ENCODE peak calls at places on chromosomes 3 and 15, in five cellular contexts. One of them, this sample, is unnamed.

GRCh38 chr3:128556384-128556783 is 63.4 kb upstream of the GATA2 start:
- DNase-seq in CMK: no peak
- DNase-seq in SJSA1: no peak
- DNase-seq in stimulated activated CD4-positive, alpha-beta T cell treated with anti-CD3 and anti-CD28 coated beads, Interleukin-4, amount 100 ng/mL, for 24 hours: no peak
- DNase-seq in DMS79 treated with DMSO at 0.1 percent for 48 hours: no peak
- DNase-seq in this sample: no peak

GRCh38 chr3:14451844-14452533 is 49.6 kb downstream of the SLC6A6 start:
- DNase-seq in CMK: no peak
- DNase-seq in SJSA1: peak; percentile 87
- DNase-seq in stimulated activated CD4-positive, alpha-beta T cell treated with anti-CD3 and anti-CD28 coated beads, Interleukin-4, amount 100 ng/mL, for 24 hours: no peak
- DNase-seq in DMS79 treated with DMSO at 0.1 percent for 48 hours: peak; percentile 3
- DNase-seq in this sample: no peak

GRCh38 chr15:41169784-41170183 is 53.7 kb upstream of the INO80 start:
- DNase-seq in CMK: no peak
- DNase-seq in SJSA1: no peak
- DNase-seq in stimulated activated CD4-positive, alpha-beta T cell treated with anti-CD3 and anti-CD28 coated beads, Interleukin-4, amount 100 ng/mL, for 24 hours: no peak
- DNase-seq in DMS79 treated with DMSO at 0.1 percent for 48 hours: no peak
- DNase-seq in this sample: no peak

GRCh38 chr3:195760345-195760983 is 39.7 kb downstream of the MUC20 start:
- DNase-seq in CMK: no peak
- DNase-seq in SJSA1: no peak
- DNase-seq in stimulated activated CD4-positive, alpha-beta T cell treated with anti-CD3 and anti-CD28 coated beads, Interleukin-4, amount 100 ng/mL, for 24 hours: no peak
- DNase-seq in DMS79 treated with DMSO at 0.1 percent for 48 hours: no peak
- DNase-seq in this sample: peak; percentile 98

GRCh38 chr15:71313806-71314205 is 198.5 kb downstream of the THSD4 start:
- DNase-seq in CMK: no peak
- DNase-seq in SJSA1: peak; percentile 79
- DNase-seq in stimulated activated CD4-positive, alpha-beta T cell treated with anti-CD3 and anti-CD28 coated beads, Interleukin-4, amount 100 ng/mL, for 24 hours: no peak
- DNase-seq in DMS79 treated with DMSO at 0.1 percent for 48 hours: no peak
- DNase-seq in this sample: no peak

GRCh38 chr15:70045045-70045444 is 52.7 kb downstream of the TLE3 start:
- DNase-seq in CMK: no peak
- DNase-seq in SJSA1: no peak
- DNase-seq in stimulated activated CD4-positive, alpha-beta T cell treated with anti-CD3 and anti-CD28 coated beads, Interleukin-4, amount 100 ng/mL, for 24 hours: no peak
- DNase-seq in DMS79 treated with DMSO at 0.1 percent for 48 hours: no peak
- DNase-seq in this sample: no peak

GRCh38 chr15:78810377-78811123 is 714 bp downstream of the ADAMTS7 start:
- DNase-seq in CMK: no peak
- DNase-seq in SJSA1: peak; percentile 49
- DNase-seq in stimulated activated CD4-positive, alpha-beta T cell treated with anti-CD3 and anti-CD28 coated beads, Interleukin-4, amount 100 ng/mL, for 24 hours: no peak
- DNase-seq in DMS79 treated with DMSO at 0.1 percent for 48 hours: peak; percentile 0
- DNase-seq in this sample: peak; percentile 11

GRCh38 chr3:138474163-138474562 is 39.7 kb downstream of the ESYT3 start:
- DNase-seq in CMK: no peak
- DNase-seq in SJSA1: no peak
- DNase-seq in stimulated activated CD4-positive, alpha-beta T cell treated with anti-CD3 and anti-CD28 coated beads, Interleukin-4, amount 100 ng/mL, for 24 hours: no peak
- DNase-seq in DMS79 treated with DMSO at 0.1 percent for 48 hours: peak; percentile 98
- DNase-seq in this sample: peak; percentile 38

GRCh38 chr3:123841476-123842238 is 42.5 kb downstream of the MYLK start:
- DNase-seq in CMK: no peak
- DNase-seq in SJSA1: no peak
- DNase-seq in stimulated activated CD4-positive, alpha-beta T cell treated with anti-CD3 and anti-CD28 coated beads, Interleukin-4, amount 100 ng/mL, for 24 hours: no peak
- DNase-seq in DMS79 treated with DMSO at 0.1 percent for 48 hours: no peak
- DNase-seq in this sample: no peak

GRCh38 chr3:42262525-42262924 is 3.5 kb downstream of the CCK start:
- DNase-seq in CMK: no peak
- DNase-seq in SJSA1: no peak
- DNase-seq in stimulated activated CD4-positive, alpha-beta T cell treated with anti-CD3 and anti-CD28 coated beads, Interleukin-4, amount 100 ng/mL, for 24 hours: no peak
- DNase-seq in DMS79 treated with DMSO at 0.1 percent for 48 hours: no peak
- DNase-seq in this sample: no peak

GRCh38 chr3:9862391-9863235 is 17.4 kb downstream of the CIDEC start:
- DNase-seq in CMK: peak; percentile 58
- DNase-seq in SJSA1: no peak
- DNase-seq in stimulated activated CD4-positive, alpha-beta T cell treated with anti-CD3 and anti-CD28 coated beads, Interleukin-4, amount 100 ng/mL, for 24 hours: peak; percentile 25
- DNase-seq in DMS79 treated with DMSO at 0.1 percent for 48 hours: no peak
- DNase-seq in this sample: no peak

GRCh38 chr15:64017082-64017588 is 29.1 kb downstream of the DAPK2 start:
- DNase-seq in CMK: no peak
- DNase-seq in SJSA1: no peak
- DNase-seq in stimulated activated CD4-positive, alpha-beta T cell treated with anti-CD3 and anti-CD28 coated beads, Interleukin-4, amount 100 ng/mL, for 24 hours: no peak
- DNase-seq in DMS79 treated with DMSO at 0.1 percent for 48 hours: no peak
- DNase-seq in this sample: no peak

GRCh38 chr3:118544458-118544857 is 490.2 kb downstream of the IGSF11 start:
- DNase-seq in CMK: no peak
- DNase-seq in SJSA1: no peak
- DNase-seq in stimulated activated CD4-positive, alpha-beta T cell treated with anti-CD3 and anti-CD28 coated beads, Interleukin-4, amount 100 ng/mL, for 24 hours: no peak
- DNase-seq in DMS79 treated with DMSO at 0.1 percent for 48 hours: no peak
- DNase-seq in this sample: no peak

GRCh38 chr3:46541856-46542255 is 24.2 kb downstream of the LRRC2 start:
- DNase-seq in CMK: no peak
- DNase-seq in SJSA1: no peak
- DNase-seq in stimulated activated CD4-positive, alpha-beta T cell treated with anti-CD3 and anti-CD28 coated beads, Interleukin-4, amount 100 ng/mL, for 24 hours: no peak
- DNase-seq in DMS79 treated with DMSO at 0.1 percent for 48 hours: no peak
- DNase-seq in this sample: no peak

GRCh38 chr3:38579551-38580449 is 69.7 kb downstream of the SCN5A start:
- DNase-seq in CMK: no peak
- DNase-seq in SJSA1: no peak
- DNase-seq in stimulated activated CD4-positive, alpha-beta T cell treated with anti-CD3 and anti-CD28 coated beads, Interleukin-4, amount 100 ng/mL, for 24 hours: no peak
- DNase-seq in DMS79 treated with DMSO at 0.1 percent for 48 hours: no peak
- DNase-seq in this sample: no peak

GRCh38 chr15:62444104-62445027 is 279.3 kb upstream of the C2CD4B start:
- DNase-seq in CMK: no peak
- DNase-seq in SJSA1: peak; percentile 89
- DNase-seq in stimulated activated CD4-positive, alpha-beta T cell treated with anti-CD3 and anti-CD28 coated beads, Interleukin-4, amount 100 ng/mL, for 24 hours: no peak
- DNase-seq in DMS79 treated with DMSO at 0.1 percent for 48 hours: no peak
- DNase-seq in this sample: no peak

GRCh38 chr3:107065094-107065861 is 312.0 kb upstream of the CCDC54 start:
- DNase-seq in CMK: peak; percentile 7
- DNase-seq in SJSA1: no peak
- DNase-seq in stimulated activated CD4-positive, alpha-beta T cell treated with anti-CD3 and anti-CD28 coated beads, Interleukin-4, amount 100 ng/mL, for 24 hours: no peak
- DNase-seq in DMS79 treated with DMSO at 0.1 percent for 48 hours: no peak
- DNase-seq in this sample: peak; percentile 98

GRCh38 chr3:155753038-155753647 is 8.3 kb upstream of the PLCH1 start:
- DNase-seq in CMK: no peak
- DNase-seq in SJSA1: no peak
- DNase-seq in stimulated activated CD4-positive, alpha-beta T cell treated with anti-CD3 and anti-CD28 coated beads, Interleukin-4, amount 100 ng/mL, for 24 hours: no peak
- DNase-seq in DMS79 treated with DMSO at 0.1 percent for 48 hours: peak; percentile 25
- DNase-seq in this sample: peak; percentile 56

GRCh38 chr3:135992072-135992471 is 26.5 kb downstream of the PPP2R3A start:
- DNase-seq in CMK: no peak
- DNase-seq in SJSA1: peak; percentile 67
- DNase-seq in stimulated activated CD4-positive, alpha-beta T cell treated with anti-CD3 and anti-CD28 coated beads, Interleukin-4, amount 100 ng/mL, for 24 hours: no peak
- DNase-seq in DMS79 treated with DMSO at 0.1 percent for 48 hours: no peak
- DNase-seq in this sample: no peak

GRCh38 chr15:66611257-66612053 is 45.7 kb upstream of the LCTL start:
- DNase-seq in CMK: no peak
- DNase-seq in SJSA1: no peak
- DNase-seq in stimulated activated CD4-positive, alpha-beta T cell treated with anti-CD3 and anti-CD28 coated beads, Interleukin-4, amount 100 ng/mL, for 24 hours: no peak
- DNase-seq in DMS79 treated with DMSO at 0.1 percent for 48 hours: no peak
- DNase-seq in this sample: no peak

GRCh38 chr3:123348-123747 is 73.2 kb upstream of the CHL1 start:
- DNase-seq in CMK: no peak
- DNase-seq in SJSA1: no peak
- DNase-seq in stimulated activated CD4-positive, alpha-beta T cell treated with anti-CD3 and anti-CD28 coated beads, Interleukin-4, amount 100 ng/mL, for 24 hours: no peak
- DNase-seq in DMS79 treated with DMSO at 0.1 percent for 48 hours: no peak
- DNase-seq in this sample: no peak

GRCh38 chr15:35852818-35853624 is 307.1 kb upstream of the DPH6 start:
- DNase-seq in CMK: no peak
- DNase-seq in SJSA1: no peak
- DNase-seq in stimulated activated CD4-positive, alpha-beta T cell treated with anti-CD3 and anti-CD28 coated beads, Interleukin-4, amount 100 ng/mL, for 24 hours: no peak
- DNase-seq in DMS79 treated with DMSO at 0.1 percent for 48 hours: no peak
- DNase-seq in this sample: no peak

GRCh38 chr15:25176991-25177954 is 222.5 kb downstream of the SNRPN start:
- DNase-seq in CMK: no peak
- DNase-seq in SJSA1: no peak
- DNase-seq in stimulated activated CD4-positive, alpha-beta T cell treated with anti-CD3 and anti-CD28 coated beads, Interleukin-4, amount 100 ng/mL, for 24 hours: peak; percentile 1
- DNase-seq in DMS79 treated with DMSO at 0.1 percent for 48 hours: no peak
- DNase-seq in this sample: no peak

GRCh38 chr3:104628185-104628789 is 738.4 kb upstream of the ALCAM start:
- DNase-seq in CMK: no peak
- DNase-seq in SJSA1: peak; percentile 49
- DNase-seq in stimulated activated CD4-positive, alpha-beta T cell treated with anti-CD3 and anti-CD28 coated beads, Interleukin-4, amount 100 ng/mL, for 24 hours: no peak
- DNase-seq in DMS79 treated with DMSO at 0.1 percent for 48 hours: no peak
- DNase-seq in this sample: peak; percentile 36

GRCh38 chr15:89812126-89812846 is 2.4 kb downstream of the ANPEP start:
- DNase-seq in CMK: peak; percentile 70
- DNase-seq in SJSA1: no peak
- DNase-seq in stimulated activated CD4-positive, alpha-beta T cell treated with anti-CD3 and anti-CD28 coated beads, Interleukin-4, amount 100 ng/mL, for 24 hours: no peak
- DNase-seq in DMS79 treated with DMSO at 0.1 percent for 48 hours: no peak
- DNase-seq in this sample: no peak

GRCh38 chr3:128435058-128435457 is 31.6 kb downstream of the DNAJB8 start:
- DNase-seq in CMK: no peak
- DNase-seq in SJSA1: no peak
- DNase-seq in stimulated activated CD4-positive, alpha-beta T cell treated with anti-CD3 and anti-CD28 coated beads, Interleukin-4, amount 100 ng/mL, for 24 hours: no peak
- DNase-seq in DMS79 treated with DMSO at 0.1 percent for 48 hours: no peak
- DNase-seq in this sample: no peak

GRCh38 chr15:100766225-100767001 is 113.2 kb upstream of the ALDH1A3 start:
- DNase-seq in CMK: no peak
- DNase-seq in SJSA1: no peak
- DNase-seq in stimulated activated CD4-positive, alpha-beta T cell treated with anti-CD3 and anti-CD28 coated beads, Interleukin-4, amount 100 ng/mL, for 24 hours: no peak
- DNase-seq in DMS79 treated with DMSO at 0.1 percent for 48 hours: no peak
- DNase-seq in this sample: no peak

GRCh38 chr3:169597083-169597609 is 66.4 kb downstream of the MECOM start:
- DNase-seq in CMK: no peak
- DNase-seq in SJSA1: no peak
- DNase-seq in stimulated activated CD4-positive, alpha-beta T cell treated with anti-CD3 and anti-CD28 coated beads, Interleukin-4, amount 100 ng/mL, for 24 hours: no peak
- DNase-seq in DMS79 treated with DMSO at 0.1 percent for 48 hours: no peak
- DNase-seq in this sample: no peak

GRCh38 chr15:85412956-85413854 is 32.8 kb downstream of the AKAP13 start:
- DNase-seq in CMK: no peak
- DNase-seq in SJSA1: peak; percentile 84
- DNase-seq in stimulated activated CD4-positive, alpha-beta T cell treated with anti-CD3 and anti-CD28 coated beads, Interleukin-4, amount 100 ng/mL, for 24 hours: peak; percentile 83
- DNase-seq in DMS79 treated with DMSO at 0.1 percent for 48 hours: no peak
- DNase-seq in this sample: no peak

GRCh38 chr3:175346573-175347356 is 487.6 kb downstream of the NAALADL2 start:
- DNase-seq in CMK: no peak
- DNase-seq in SJSA1: no peak
- DNase-seq in stimulated activated CD4-positive, alpha-beta T cell treated with anti-CD3 and anti-CD28 coated beads, Interleukin-4, amount 100 ng/mL, for 24 hours: no peak
- DNase-seq in DMS79 treated with DMSO at 0.1 percent for 48 hours: peak; percentile 90
- DNase-seq in this sample: peak; percentile 61

GRCh38 chr3:139538733-139539132 is 809 bp downstream of the RBP1 start:
- DNase-seq in CMK: no peak
- DNase-seq in SJSA1: no peak
- DNase-seq in stimulated activated CD4-positive, alpha-beta T cell treated with anti-CD3 and anti-CD28 coated beads, Interleukin-4, amount 100 ng/mL, for 24 hours: no peak
- DNase-seq in DMS79 treated with DMSO at 0.1 percent for 48 hours: peak; percentile 43
- DNase-seq in this sample: no peak

GRCh38 chr15:48304398-48304797 is 26.8 kb upstream of the DUT start:
- DNase-seq in CMK: no peak
- DNase-seq in SJSA1: no peak
- DNase-seq in stimulated activated CD4-positive, alpha-beta T cell treated with anti-CD3 and anti-CD28 coated beads, Interleukin-4, amount 100 ng/mL, for 24 hours: no peak
- DNase-seq in DMS79 treated with DMSO at 0.1 percent for 48 hours: no peak
- DNase-seq in this sample: no peak

GRCh38 chr3:107251819-107252218 is 125.4 kb upstream of the CCDC54 start:
- DNase-seq in CMK: no peak
- DNase-seq in SJSA1: no peak
- DNase-seq in stimulated activated CD4-positive, alpha-beta T cell treated with anti-CD3 and anti-CD28 coated beads, Interleukin-4, amount 100 ng/mL, for 24 hours: no peak
- DNase-seq in DMS79 treated with DMSO at 0.1 percent for 48 hours: no peak
- DNase-seq in this sample: no peak

GRCh38 chr15:100457201-100457600 is 71.5 kb downstream of the CERS3 start:
- DNase-seq in CMK: no peak
- DNase-seq in SJSA1: no peak
- DNase-seq in stimulated activated CD4-positive, alpha-beta T cell treated with anti-CD3 and anti-CD28 coated beads, Interleukin-4, amount 100 ng/mL, for 24 hours: no peak
- DNase-seq in DMS79 treated with DMSO at 0.1 percent for 48 hours: no peak
- DNase-seq in this sample: no peak

GRCh38 chr3:157948605-157949383 is 157.4 kb downstream of the SHOX2 start:
- DNase-seq in CMK: no peak
- DNase-seq in SJSA1: no peak
- DNase-seq in stimulated activated CD4-positive, alpha-beta T cell treated with anti-CD3 and anti-CD28 coated beads, Interleukin-4, amount 100 ng/mL, for 24 hours: no peak
- DNase-seq in DMS79 treated with DMSO at 0.1 percent for 48 hours: no peak
- DNase-seq in this sample: no peak

GRCh38 chr3:123791417-123791816 is 92.7 kb downstream of the MYLK start:
- DNase-seq in CMK: no peak
- DNase-seq in SJSA1: peak; percentile 58
- DNase-seq in stimulated activated CD4-positive, alpha-beta T cell treated with anti-CD3 and anti-CD28 coated beads, Interleukin-4, amount 100 ng/mL, for 24 hours: no peak
- DNase-seq in DMS79 treated with DMSO at 0.1 percent for 48 hours: no peak
- DNase-seq in this sample: no peak

GRCh38 chr3:71173421-71173975 is 410.0 kb downstream of the FOXP1 start:
- DNase-seq in CMK: no peak
- DNase-seq in SJSA1: no peak
- DNase-seq in stimulated activated CD4-positive, alpha-beta T cell treated with anti-CD3 and anti-CD28 coated beads, Interleukin-4, amount 100 ng/mL, for 24 hours: no peak
- DNase-seq in DMS79 treated with DMSO at 0.1 percent for 48 hours: no peak
- DNase-seq in this sample: no peak

GRCh38 chr15:71272932-71273331 is 157.7 kb downstream of the THSD4 start:
- DNase-seq in CMK: no peak
- DNase-seq in SJSA1: peak; percentile 57
- DNase-seq in stimulated activated CD4-positive, alpha-beta T cell treated with anti-CD3 and anti-CD28 coated beads, Interleukin-4, amount 100 ng/mL, for 24 hours: no peak
- DNase-seq in DMS79 treated with DMSO at 0.1 percent for 48 hours: no peak
- DNase-seq in this sample: no peak

This sample was measured in NCI-H1105 treated with DMSO at 0.1 percent for 48 hours.